ENCODE peak calls at places on chromosomes 2 and 18, in four cellular contexts. N is SK-N-SH, Y is WTC11, J is K562. T is an unnamed sample.

GRCh38 chr2:96156011-96156820 is 11.0 kb upstream of the DUSP2 start:
- DNase-seq in J (no peak), Y (no peak), N (peak), T (no peak)

GRCh38 chr2:207133862-207134519 is 31.8 kb downstream of the KLF7 start:
- DNase-seq in Y (no peak), N (no peak), J (no peak), T (no peak)

GRCh38 chr2:147515213-147515612 is 329.6 kb upstream of the ACVR2A start:
- DNase-seq in Y (no peak), N (no peak), J (no peak), T (no peak)

GRCh38 chr18:57376503-57376902 is 24.1 kb downstream of the ST8SIA3 start:
- DNase-seq in N (no peak), Y (no peak), J (no peak), T (no peak)

GRCh38 chr2:60550151-60550983 is 3.1 kb downstream of the BCL11A start:
- DNase-seq in N (peak), J (peak), Y (peak), T (no peak)

GRCh38 chr18:33132657-33133056 is 307.9 kb downstream of the CCDC178 start:
- DNase-seq in J (no peak), Y (no peak), N (no peak), T (no peak)

GRCh38 chr18:11747731-11748130 is 58.7 kb downstream of the GNAL start:
- DNase-seq in Y (peak), J (no peak), N (peak), T (no peak)

GRCh38 chr2:54634564-54635511 is 88.6 kb upstream of the EML6 start:
- DNase-seq in N (no peak), Y (no peak), J (no peak), T (peak)

GRCh38 chr2:98664323-98664722 is 55.9 kb downstream of the UNC50 start:
- DNase-seq in N (no peak), Y (no peak), J (no peak), T (no peak)

GRCh38 chr2:149572102-149572953 is 15.2 kb downstream of the MMADHC start:
- DNase-seq in J (no peak), N (no peak), Y (no peak), T (no peak)

GRCh38 chr2:219946021-219946420 is 318.6 kb downstream of the SLC4A3 start:
- DNase-seq in J (no peak), Y (no peak), N (no peak), T (no peak)

GRCh38 chr18:66553824-66554223 is 50.1 kb downstream of the CDH19 start:
- DNase-seq in J (no peak), Y (no peak), N (no peak), T (no peak)

GRCh38 chr2:51673628-51674027 is 641.7 kb upstream of the NRXN1 start:
- DNase-seq in N (no peak), J (no peak), Y (no peak), T (no peak)

GRCh38 chr2:206981739-206982336 is 42.5 kb downstream of the CPO start:
- DNase-seq in J (peak), N (peak), Y (peak), T (no peak)

GRCh38 chr2:25285265-25286024 is 56.3 kb downstream of the DNMT3A start:
- DNase-seq in J (no peak), N (no peak), Y (no peak), T (no peak)

GRCh38 chr2:95007822-95008221 is 17.7 kb upstream of the MAL start:
- DNase-seq in N (no peak), J (no peak), Y (no peak), T (no peak)

GRCh38 chr2:75079575-75079974 is 119.7 kb downstream of the TACR1 start:
- DNase-seq in Y (no peak), J (no peak), N (no peak), T (no peak)

GRCh38 chr2:190805126-190805525 is 75.5 kb upstream of the GLS start:
- DNase-seq in J (no peak), N (no peak), Y (no peak), T (no peak)

GRCh38 chr2:239738159-239738558 is 287.0 kb downstream of the NDUFA10 start:
- DNase-seq in Y (no peak), J (no peak), N (no peak), T (no peak)
- TF ChIP-seq USF1 in Y (no peak), J (no peak), N (no peak), T (no peak)

GRCh38 chr2:227388537-227389011 is 825 bp upstream of the SCYGR1 start:
- DNase-seq in Y (no peak), J (no peak), N (no peak), T (no peak)
- TF ChIP-seq USF1 in Y (no peak), J (no peak), N (no peak), T (no peak)

GRCh38 chr2:127771756-127772155 is 39.2 kb downstream of the WDR33 start:
- DNase-seq in Y (no peak), J (no peak), N (no peak), T (no peak)

GRCh38 chr2:127769587-127769986 is 41.4 kb downstream of the WDR33 start:
- DNase-seq in N (no peak), Y (no peak), J (no peak), T (no peak)

GRCh38 chr2:127776122-127776780 is 34.7 kb downstream of the WDR33 start:
- DNase-seq in Y (no peak), N (no peak), J (no peak), T (no peak)

GRCh38 chr2:127768775-127769479 is 42.0 kb downstream of the WDR33 start:
- DNase-seq in J (no peak), N (no peak), Y (no peak), T (no peak)

GRCh38 chr2:127770973-127771735 is 39.8 kb downstream of the WDR33 start:
- DNase-seq in N (no peak), J (no peak), Y (no peak), T (no peak)
- TF ChIP-seq USF1 in N (no peak), J (no peak), Y (no peak), T (no peak)

DNA sequence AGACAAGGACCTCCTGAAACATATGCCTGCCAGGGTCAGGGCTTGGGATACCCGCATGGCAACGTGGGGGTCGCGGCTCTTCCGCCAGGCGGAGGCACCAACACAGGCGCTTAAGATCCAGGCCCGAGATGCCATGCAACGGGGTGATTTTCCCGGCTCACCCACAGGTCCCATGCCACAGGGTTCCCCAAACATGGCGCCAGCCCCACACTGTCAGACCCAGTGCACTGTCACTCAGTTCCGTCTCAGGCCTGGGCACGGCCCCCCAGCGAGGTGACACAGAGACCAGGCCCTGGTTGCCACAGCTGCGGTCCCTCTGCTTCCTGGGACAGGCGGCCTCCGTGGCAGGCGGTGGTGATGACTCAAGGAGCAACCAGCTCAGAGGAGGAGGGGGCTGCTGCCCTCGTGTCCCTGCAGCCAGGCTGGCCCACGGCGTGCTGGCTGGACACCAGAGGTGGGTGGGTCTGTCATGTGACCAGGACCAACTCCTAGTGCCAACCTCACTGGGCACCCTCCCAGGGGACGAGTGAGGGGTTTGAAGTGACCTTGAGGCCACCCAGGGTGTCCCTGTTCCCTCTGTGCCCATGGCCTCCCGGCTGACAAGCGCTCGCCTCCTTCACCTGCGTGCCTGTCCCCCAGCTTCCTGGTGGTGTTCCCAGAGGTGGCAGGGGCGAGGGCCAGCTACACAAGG is 4.9 kb downstream of the PDCD1 start:
- DNase-seq in Y (no peak), N (peak), J (no peak), T (no peak)
- TF ChIP-seq USF1 in Y (no peak), N (peak), J (no peak), T (no peak)

GRCh38 chr2:120767486-120768005 is 31.9 kb downstream of the GLI2 start:
- DNase-seq in N (no peak), J (no peak), Y (peak), T (no peak)
- TF ChIP-seq USF1 in N (no peak), J (no peak), Y (no peak), T (no peak)

T was measured in GM12878.